ENCODE peak calls at places on chromosomes 13 and 19, in ten cellular contexts. W is left ventricle myocardium inferior; L is Peyer's patch; T is mucosa of descending colon; H is cardiac muscle cell; F is testis; Z is upper lobe of left lung; O is pancreas; X is mesenchymal stem cell; C is CD4-positive, alpha-beta memory T cell. I is an unnamed sample. For H3K9me3, H3K4me1 and H3K36me3, the result is how much of the 10 kb centered on the place peaks cover.

GRCh38 chr13:88097541-88097940 is 426.4 kb downstream of the SLITRK5 start:
- DNase-seq in W (no peak), L (no peak), T (no peak), H (no peak), F (no peak), Z (no peak), O (no peak), X (no peak), C (no peak), I (no peak)

GRCh38 chr13:113837554-113838355 is 26.1 kb downstream of the GAS6 start:
- DNase-seq in W (peak), L (peak), T (peak), H (peak), F (peak), Z (peak), O (peak), X (peak), C (no peak), I (peak)

GRCh38 chr19:19642506-19643157 is 825 bp downstream of the GMIP start:
- DNase-seq in W (no peak), L (no peak), T (no peak), H (no peak), F (no peak), Z (peak), O (no peak), X (peak), C (peak), I (peak)

GRCh38 chr19:17753976-17754375 is 2.7 kb downstream of the FCHO1 start:
- DNase-seq in W (no peak), L (no peak), T (no peak), H (no peak), F (no peak), Z (no peak), O (no peak), X (no peak), C (no peak), I (no peak)

GRCh38 chr19:20318616-20319015 is 151.6 kb downstream of the ZNF486 start:
- DNase-seq in W (no peak), L (no peak), T (no peak), H (no peak), F (no peak), Z (no peak), O (no peak), X (no peak), C (no peak), I (no peak)

GRCh38 chr19:32287811-32288227 is 57.6 kb upstream of the ZNF507 start:
- DNase-seq in W (peak), L (peak), T (peak), H (peak), F (peak), Z (peak), O (peak), X (peak), C (no peak), I (peak)

GRCh38 chr19:14979136-14979497 is 547 bp downstream of the SLC1A6 start:
- DNase-seq in W (no peak), L (no peak), T (no peak), H (peak), F (peak), Z (no peak), O (no peak), X (no peak), C (no peak), I (no peak)

GRCh38 chr13:113531041-113531873 is 40.7 kb upstream of the DCUN1D2 start:
- DNase-seq in W (no peak), L (no peak), T (no peak), H (no peak), F (peak), Z (no peak), O (no peak), X (no peak), C (no peak), I (no peak)

GRCh38 chr13:50410921-50411712 is 395.9 kb downstream of the KCNRG start:
- DNase-seq in W (no peak), L (no peak), T (no peak), H (peak), F (no peak), Z (no peak), O (no peak), X (peak), C (no peak), I (peak)

GRCh38 chr13:33262069-33262487 is 23.5 kb downstream of the STARD13 start:
- DNase-seq in W (no peak), L (peak), T (no peak), H (no peak), F (no peak), Z (no peak), O (no peak), X (no peak), C (no peak), I (no peak)

GRCh38 chr13:44921478-44921877 is 67.8 kb downstream of the NUFIP1 start:
- DNase-seq in W (no peak), L (no peak), T (no peak), H (no peak), F (no peak), Z (no peak), O (no peak), X (no peak), C (no peak), I (no peak)

GRCh38 chr13:64278493-64278892 is 2862.8 kb upstream of the PCDH20 start:
- DNase-seq in W (no peak), L (no peak), T (no peak), H (no peak), F (no peak), Z (no peak), O (no peak), X (peak), C (no peak), I (peak)

GRCh38 chr19:12778020-12778904 is 2.9 kb upstream of the HOOK2 start:
- DNase-seq in W (peak), L (peak), T (peak), H (peak), F (peak), Z (peak), O (peak), X (peak), C (peak), I (peak)

GRCh38 chr13:20127563-20128458 is 33.0 kb downstream of the GJA3 start:
- DNase-seq in W (peak), L (peak), T (peak), H (peak), F (peak), Z (peak), O (peak), X (peak), C (peak), I (peak)

GRCh38 chr19:18364826-18365528 is 21.0 kb upstream of the GDF15 start:
- DNase-seq in W (peak), L (peak), T (peak), H (peak), F (peak), Z (peak), O (peak), X (peak), C (no peak), I (peak)

DNA sequence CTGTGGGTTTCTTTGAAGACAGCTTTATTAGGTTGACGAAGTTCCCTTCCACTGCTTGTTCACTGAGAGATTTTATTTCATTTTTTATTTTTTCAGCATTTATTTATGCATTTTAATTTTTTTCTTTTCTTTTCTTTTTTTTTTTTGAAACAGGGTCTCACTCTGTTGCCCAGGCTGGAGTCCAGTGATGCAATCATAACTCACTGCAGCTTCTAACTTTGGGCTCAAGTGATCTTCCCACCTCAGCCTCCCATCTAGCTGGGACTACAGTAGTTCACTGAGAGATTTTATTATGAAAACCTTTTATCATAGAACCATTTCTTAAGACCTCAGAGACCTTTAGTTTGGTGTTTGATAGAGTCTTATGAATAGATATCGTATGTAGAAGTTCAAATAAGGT is 10.3 kb upstream of the ZNF177 start:
- DNase-seq in W (no peak), L (no peak), T (no peak), H (no peak), F (no peak), Z (no peak), O (no peak), X (no peak), C (no peak), I (no peak)
- H3K9me3 ChIP-seq in W (half or more), L (half or more), T (half or more), H (under half), F (under half), Z (half or more), O (under half), X (half or more), C (under half), I (half or more)

GRCh38 chr13:30305456-30305855 is 1.9 kb downstream of the KATNAL1 start:
- DNase-seq in W (no peak), L (no peak), T (no peak), H (no peak), F (no peak), Z (no peak), O (no peak), X (no peak), C (no peak), I (no peak)
- H3K4me1 ChIP-seq in W (half or more), L (under half), T (under half), H (under half), F (under half), Z (under half), O (under half), X (under half), C (under half), I (under half)

GRCh38 chr19:40567750-40568494 is 8.8 kb upstream of the SHKBP1 start:
- DNase-seq in W (no peak), L (no peak), T (no peak), H (no peak), F (no peak), Z (no peak), O (no peak), X (no peak), C (no peak), I (peak)

GRCh38 chr19:40561947-40562346 is 14.7 kb upstream of the SHKBP1 start:
- DNase-seq in W (no peak), L (no peak), T (no peak), H (no peak), F (no peak), Z (no peak), O (no peak), X (no peak), C (no peak), I (no peak)

GRCh38 chr19:40565355-40565754 is 11.3 kb upstream of the SHKBP1 start:
- DNase-seq in W (no peak), L (no peak), T (no peak), H (no peak), F (no peak), Z (no peak), O (no peak), X (no peak), C (no peak), I (no peak)

GRCh38 chr19:40567040-40567749 is 9.5 kb upstream of the SHKBP1 start:
- DNase-seq in W (no peak), L (no peak), T (no peak), H (no peak), F (no peak), Z (no peak), O (no peak), X (no peak), C (no peak), I (peak)

GRCh38 chr19:40565910-40566495 is 10.7 kb upstream of the SHKBP1 start:
- DNase-seq in W (no peak), L (no peak), T (no peak), H (no peak), F (no peak), Z (no peak), O (no peak), X (no peak), C (no peak), I (no peak)
- H3K36me3 ChIP-seq in W (under half), L (under half), T (under half), H (under half), F (under half), Z (under half), O (under half), X (under half), C (under half), I (under half)

GRCh38 chr19:50645107-50645506 is 4.1 kb upstream of the C19orf81 start:
- DNase-seq in W (no peak), L (no peak), T (no peak), H (no peak), F (no peak), Z (no peak), O (no peak), X (no peak), C (no peak), I (no peak)

GRCh38 chr19:50646074-50646807 is 3.0 kb upstream of the C19orf81 start:
- DNase-seq in W (no peak), L (no peak), T (no peak), H (no peak), F (no peak), Z (no peak), O (no peak), X (no peak), C (no peak), I (no peak)

GRCh38 chr19:50647879-50648615 is 1.2 kb upstream of the C19orf81 start:
- DNase-seq in W (no peak), L (no peak), T (no peak), H (no peak), F (no peak), Z (no peak), O (no peak), X (no peak), C (no peak), I (no peak)

GRCh38 chr19:50640368-50640767 is 687 bp upstream of the SYT3 start:
- DNase-seq in W (no peak), L (no peak), T (no peak), H (no peak), F (no peak), Z (no peak), O (no peak), X (no peak), C (no peak), I (no peak)

GRCh38 chr19:50644315-50644915 is 4.7 kb upstream of the SYT3 start:
- DNase-seq in W (no peak), L (no peak), T (no peak), H (no peak), F (no peak), Z (no peak), O (no peak), X (no peak), C (no peak), I (no peak)
- H3K9me3 ChIP-seq in W (under half), L (under half), T (under half), H (under half), F (under half), Z (under half), O (under half), X (under half), C (under half), I (under half)